ENCODE peak calls at places on chromosomes 11 and 22, in six cellular contexts. One of them, this sample, is unnamed.
A peak's percentile ranks its signal among the peaks of the same experiment; 100 is the strongest.

GRCh38 chr11:999009-999408 is 37.5 kb downstream of the MUC6 start:
- DNase-seq in activated CD8-positive, alpha-beta memory T cell treated with anti-CD3 and anti-CD28 coated beads for 1 hour: no peak
- DNase-seq in RWPE1: no peak
- DNase-seq in Right ventricle myocardium superior: no peak
- DNase-seq in GM03348: no peak
- DNase-seq in GM04504: no peak
- DNase-seq in this sample: no peak

GRCh38 chr22:25702046-25702445 is 39.9 kb upstream of the MYO18B start:
- DNase-seq in activated CD8-positive, alpha-beta memory T cell treated with anti-CD3 and anti-CD28 coated beads for 1 hour: no peak
- DNase-seq in RWPE1: peak; percentile 10
- DNase-seq in Right ventricle myocardium superior: no peak
- DNase-seq in GM03348: peak; percentile 29
- DNase-seq in GM04504: no peak
- DNase-seq in this sample: no peak

GRCh38 chr22:17780741-17781318 is 6.6 kb upstream of the BID start:
- DNase-seq in activated CD8-positive, alpha-beta memory T cell treated with anti-CD3 and anti-CD28 coated beads for 1 hour: no peak
- DNase-seq in RWPE1: no peak
- DNase-seq in Right ventricle myocardium superior: no peak
- DNase-seq in GM03348: no peak
- DNase-seq in GM04504: no peak
- DNase-seq in this sample: no peak

GRCh38 chr22:22877523-22878210 is 9.9 kb upstream of the IGLL5 start:
- DNase-seq in activated CD8-positive, alpha-beta memory T cell treated with anti-CD3 and anti-CD28 coated beads for 1 hour: peak; percentile 73
- DNase-seq in RWPE1: peak; percentile 30
- DNase-seq in Right ventricle myocardium superior: peak; percentile 66
- DNase-seq in GM03348: peak; percentile 79
- DNase-seq in GM04504: peak; percentile 12
- DNase-seq in this sample: peak; percentile 74

GRCh38 chr11:107301886-107302285 is 155.7 kb downstream of the CWF19L2 start:
- DNase-seq in activated CD8-positive, alpha-beta memory T cell treated with anti-CD3 and anti-CD28 coated beads for 1 hour: no peak
- DNase-seq in RWPE1: no peak
- DNase-seq in Right ventricle myocardium superior: no peak
- DNase-seq in GM03348: no peak
- DNase-seq in GM04504: no peak
- DNase-seq in this sample: no peak

GRCh38 chr22:17199131-17199731 is 20.0 kb downstream of the ADA2 start:
- DNase-seq in activated CD8-positive, alpha-beta memory T cell treated with anti-CD3 and anti-CD28 coated beads for 1 hour: no peak
- DNase-seq in RWPE1: no peak
- DNase-seq in Right ventricle myocardium superior: peak; percentile 64
- DNase-seq in GM03348: peak; percentile 81
- DNase-seq in GM04504: peak; percentile 49
- DNase-seq in this sample: no peak

GRCh38 chr11:132289590-132290256 is 919.3 kb downstream of the NTM start:
- DNase-seq in activated CD8-positive, alpha-beta memory T cell treated with anti-CD3 and anti-CD28 coated beads for 1 hour: no peak
- DNase-seq in RWPE1: no peak
- DNase-seq in Right ventricle myocardium superior: no peak
- DNase-seq in GM03348: no peak
- DNase-seq in GM04504: no peak
- DNase-seq in this sample: no peak

GRCh38 chr11:70498171-70498571 is 99.8 kb downstream of the CTTN start:
- DNase-seq in activated CD8-positive, alpha-beta memory T cell treated with anti-CD3 and anti-CD28 coated beads for 1 hour: no peak
- DNase-seq in RWPE1: no peak
- DNase-seq in Right ventricle myocardium superior: peak; percentile 65
- DNase-seq in GM03348: no peak
- DNase-seq in GM04504: no peak
- DNase-seq in this sample: no peak

GRCh38 chr22:27771637-27772369 is 29.8 kb downstream of the MN1 start:
- DNase-seq in activated CD8-positive, alpha-beta memory T cell treated with anti-CD3 and anti-CD28 coated beads for 1 hour: no peak
- DNase-seq in RWPE1: no peak
- DNase-seq in Right ventricle myocardium superior: no peak
- DNase-seq in GM03348: no peak
- DNase-seq in GM04504: no peak
- DNase-seq in this sample: no peak

This sample was measured in WERI-Rb-1.